ENCODE peak calls at places on chromosome 17, in five cellular contexts. J is vagina, X is H1, L is endothelial cell of umbilical vein, A is transverse colon. I is an unnamed sample.

GRCh38 chr17:43546317-43547188 is at the start of gene ETV4:
- DNase-seq in X (peak; percentile 96), J (no peak), L (peak; percentile 95), A (peak; percentile 92), I (peak; percentile 90)

GRCh38 chr17:3502466-3502865 is 26.7 kb downstream of the ASPA start:
- DNase-seq in J (no peak), L (no peak), X (no peak), A (no peak), I (no peak)

GRCh38 chr17:75818326-75818885 is 25.8 kb downstream of the UNC13D start:
- DNase-seq in L (no peak), J (no peak), X (no peak), A (no peak), I (no peak)

GRCh38 chr17:77756028-77756427 is 202.5 kb upstream of the TNRC6C start:
- DNase-seq in X (no peak), A (no peak), J (no peak), L (no peak), I (no peak)

GRCh38 chr17:80761421-80761871 is 216.8 kb downstream of the RPTOR start:
- DNase-seq in X (no peak), L (peak; percentile 87), A (no peak), J (no peak), I (no peak)

GRCh38 chr17:31197991-31198390 is 99.0 kb downstream of the OMG start:
- DNase-seq in J (no peak), X (no peak), L (no peak), A (no peak), I (no peak)

GRCh38 chr17:8740486-8740885 is 4.2 kb downstream of the CCDC42 start:
- DNase-seq in J (no peak), X (peak; percentile 61), L (no peak), A (peak; percentile 18), I (no peak)

GRCh38 chr17:71548540-71549190 is 572.2 kb upstream of the SOX9 start:
- DNase-seq in L (no peak), A (no peak), X (no peak), J (no peak), I (no peak)

GRCh38 chr17:20735796-20736195 is 156.3 kb downstream of the CDRT15L2 start:
- DNase-seq in X (no peak), L (no peak), J (no peak), A (no peak), I (no peak)

GRCh38 chr17:13415877-13416416 is 185.8 kb downstream of the HS3ST3A1 start:
- DNase-seq in J (no peak), X (no peak), A (peak; percentile 60), L (no peak), I (no peak)

GRCh38 chr17:32265192-32265895 is at the start of gene RHBDL3:
- DNase-seq in L (no peak), X (no peak), A (peak; percentile 28), J (no peak), I (no peak)

GRCh38 chr17:36679815-36680467 is 78.6 kb downstream of the MRM1 start:
- DNase-seq in L (no peak), A (no peak), J (no peak), X (no peak), I (no peak)

GRCh38 chr17:27216836-27217235 is 77.1 kb upstream of the WSB1 start:
- DNase-seq in J (no peak), X (no peak), A (no peak), L (no peak), I (no peak)
- TF ChIP-seq POLR2AphosphoS5 in J (no peak), X (no peak), A (no peak), L (no peak), I (no peak)

GRCh38 chr17:74480290-74480689 is 13.9 kb downstream of the CD300A start:
- DNase-seq in L (no peak), A (no peak), J (no peak), X (no peak), I (no peak)
- TF ChIP-seq POLR2A in L (no peak), A (no peak), J (no peak), X (no peak), I (no peak)

GRCh38 chr17:82949984-82950383 is 110.2 kb upstream of the ZNF750 start:
- DNase-seq in A (no peak), X (no peak), J (no peak), L (no peak), I (no peak)

GRCh38 chr17:82949361-82949760 is 109.5 kb upstream of the ZNF750 start:
- DNase-seq in L (no peak), J (no peak), A (no peak), X (no peak), I (no peak)

GRCh38 chr17:82948957-82949356 is 109.1 kb upstream of the ZNF750 start:
- DNase-seq in J (no peak), L (no peak), A (no peak), X (no peak), I (no peak)

GRCh38 chr17:82950525-82951102 is 110.8 kb upstream of the ZNF750 start:
- DNase-seq in A (no peak), X (no peak), J (no peak), L (no peak), I (no peak)

GRCh38 chr17:82952019-82952418 is 112.2 kb upstream of the ZNF750 start:
- DNase-seq in J (no peak), A (no peak), L (no peak), X (no peak), I (peak; percentile 37)
- H3K9me3 ChIP-seq in J (peaks cover 6% of the 10 kb centered on the region), A (no peaks in the 10 kb centered on the region), L (no peaks in the 10 kb centered on the region), X (peaks cover 60% of the 10 kb centered on the region), I (peaks cover 20% of the 10 kb centered on the region)

DNA sequence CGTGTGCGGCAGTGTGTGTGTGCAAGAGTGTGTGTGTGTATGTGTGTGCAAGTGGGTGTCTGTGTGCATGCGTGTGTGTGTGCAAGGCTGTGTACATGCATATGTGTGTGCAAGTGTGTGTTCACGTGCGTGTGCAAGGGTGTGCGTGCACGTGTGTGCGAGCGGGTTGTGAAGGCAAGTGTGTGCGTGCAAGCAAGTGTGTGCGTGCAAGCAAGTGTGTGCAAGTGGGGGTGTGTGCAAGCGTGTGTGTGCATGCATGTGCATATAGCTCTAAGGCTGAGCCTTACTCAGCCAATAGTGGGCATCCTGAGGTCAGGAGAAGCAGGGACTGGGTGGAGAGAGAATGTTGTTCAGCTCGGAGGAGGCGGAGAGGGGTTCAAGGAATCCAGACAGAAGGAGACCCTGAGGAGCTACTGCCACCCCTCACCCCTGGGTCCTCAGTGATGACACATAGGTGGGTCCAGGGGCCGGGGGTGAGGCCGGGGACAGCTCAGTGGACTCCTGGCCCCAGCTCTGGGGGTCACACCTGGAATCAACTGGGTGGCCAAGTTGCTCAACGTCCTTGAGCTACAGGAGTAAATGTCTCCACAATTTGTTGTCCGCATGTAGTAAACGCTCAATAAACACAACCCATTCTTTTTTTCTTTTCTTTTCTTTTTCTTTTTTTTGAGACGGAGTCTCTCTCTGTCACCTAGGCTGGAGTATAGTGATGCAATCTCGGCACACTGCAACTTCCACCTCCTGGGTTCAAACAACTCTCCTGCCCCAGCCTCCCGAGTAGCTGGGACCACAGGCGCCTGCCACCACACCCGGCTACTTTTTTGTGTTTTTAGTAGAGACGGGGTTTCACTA is 1.8 kb downstream of the PRR29 start:
- DNase-seq in L (no peak), J (no peak), X (no peak), A (no peak), I (peak; percentile 31)
- TF ChIP-seq POLR2AphosphoS5 in L (peak; percentile 76), J (no peak), X (no peak), A (no peak), I (no peak)

DNA sequence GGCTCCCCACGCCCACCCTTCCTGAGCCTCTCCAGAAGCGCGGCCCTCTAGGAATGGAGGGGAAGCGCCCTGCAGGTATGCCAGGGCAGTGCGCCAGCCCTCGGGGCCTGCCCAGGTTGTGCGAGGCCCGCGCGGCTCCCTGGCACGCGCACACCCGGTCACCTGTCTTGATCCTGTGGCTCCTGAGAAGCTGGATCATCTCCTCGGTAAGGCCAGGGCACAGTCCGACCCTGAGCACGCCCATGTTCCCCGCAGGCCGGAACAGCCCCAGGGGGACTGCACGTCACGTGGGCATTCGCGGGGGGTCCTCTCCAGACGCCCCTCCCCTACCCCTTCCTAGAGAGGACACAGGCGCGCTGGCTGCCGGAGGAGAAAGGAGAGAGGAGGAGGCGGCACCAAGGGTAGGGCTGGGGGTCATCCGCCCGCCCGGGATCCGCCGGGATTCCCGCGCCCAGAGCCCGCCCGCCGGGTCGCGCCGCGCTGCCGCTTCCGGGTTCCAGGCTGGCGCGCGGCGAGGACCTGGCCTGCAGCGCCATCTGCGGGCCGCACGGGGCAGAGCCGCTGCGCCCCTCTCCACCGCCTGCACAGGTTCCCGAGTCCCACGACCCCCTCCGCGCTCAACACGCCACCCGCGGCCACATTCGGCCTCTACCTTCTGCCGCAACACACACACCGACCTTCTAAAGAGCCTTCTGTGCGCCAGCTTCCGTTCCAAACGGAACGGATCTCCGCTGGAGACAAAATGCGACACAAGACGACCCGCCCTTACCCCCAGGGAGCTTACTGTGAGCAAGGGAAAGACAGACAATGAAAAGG is at the start of gene RAD51D:
- DNase-seq in L (peak; percentile 75), J (no peak), A (peak; percentile 76), X (peak; percentile 91), I (peak; percentile 42)
- TF ChIP-seq POLR2A in L (peak; percentile 65), J (no peak), A (peak; percentile 14), X (peak; percentile 53), I (no peak)

GRCh38 chr17:53058031-53058430 is 764.7 kb upstream of the KIF2B start:
- DNase-seq in A (no peak), J (no peak), L (no peak), X (no peak), I (no peak)
- H3K9me3 ChIP-seq in A (peaks cover 2% of the 10 kb centered on the region), J (no peaks in the 10 kb centered on the region), L (no peaks in the 10 kb centered on the region), X (peaks cover 4% of the 10 kb centered on the region), I (no peaks in the 10 kb centered on the region)

GRCh38 chr17:19663097-19663496 is 14.5 kb downstream of the ALDH3A2 start:
- DNase-seq in A (no peak), J (no peak), X (no peak), L (no peak), I (no peak)
- TF ChIP-seq POLR2AphosphoS5 in A (no peak), J (no peak), X (no peak), L (no peak), I (no peak)

DNA sequence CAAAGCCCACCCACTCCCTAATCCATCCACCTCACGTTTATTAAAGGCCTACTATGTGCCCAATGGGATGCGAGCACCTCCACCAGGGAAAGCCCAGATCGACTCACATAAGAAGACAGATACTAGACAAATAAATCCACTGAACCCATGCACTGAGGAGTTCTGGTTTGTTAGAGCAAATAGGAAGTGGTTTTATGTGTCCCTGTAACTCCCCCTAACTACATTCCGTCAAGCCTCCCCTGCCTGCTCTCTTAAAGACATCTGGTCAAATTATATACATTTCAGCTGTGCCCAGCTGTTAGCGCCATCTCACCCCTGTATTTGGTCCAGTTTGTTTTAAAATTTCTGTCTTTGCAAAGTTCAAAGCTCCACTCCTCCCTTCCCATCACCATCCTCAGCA is 218.5 kb upstream of the RPL38 start:
- DNase-seq in X (no peak), J (no peak), L (no peak), A (no peak), I (no peak)
- TF ChIP-seq POLR2A in X (no peak), J (no peak), L (no peak), A (no peak), I (no peak)

GRCh38 chr17:61700252-61700651 is 109.2 kb upstream of the NACA2 start:
- DNase-seq in X (no peak), A (no peak), L (peak; percentile 1), J (no peak), I (no peak)

GRCh38 chr17:61699032-61699431 is 108.0 kb upstream of the NACA2 start:
- DNase-seq in A (no peak), X (no peak), J (no peak), L (no peak), I (no peak)

GRCh38 chr17:61699694-61700093 is 108.7 kb upstream of the NACA2 start:
- DNase-seq in L (no peak), X (no peak), A (no peak), J (no peak), I (no peak)

GRCh38 chr17:61695779-61696337 is 104.8 kb upstream of the NACA2 start:
- DNase-seq in A (no peak), J (no peak), X (no peak), L (no peak), I (no peak)

GRCh38 chr17:61698244-61698643 is 107.2 kb upstream of the NACA2 start:
- DNase-seq in J (no peak), A (no peak), L (no peak), X (no peak), I (no peak)
- H3K9me3 ChIP-seq in J (peaks cover 15% of the 10 kb centered on the region), A (peaks cover 30% of the 10 kb centered on the region), L (no peaks in the 10 kb centered on the region), X (peaks cover 29% of the 10 kb centered on the region), I (peaks cover 41% of the 10 kb centered on the region)